ENCODE peak calls at places on chromosomes 1 and 21, in ten cellular contexts. One of them, this sample, is unnamed.

GRCh38 chr1:214808845-214809460 is 206.0 kb downstream of the CENPF start:
- DNase-seq in lower leg skin: no peak
- DNase-seq in GM12892: no peak
- DNase-seq in right atrium auricular region: no peak
- DNase-seq in astrocyte of the spinal cord: peak
- DNase-seq in iPS DF 19.7: no peak
- DNase-seq in activated T-cell treated with anti-CD3 and anti-CD28 coated beads, Interleukin-2, amount 50 U/mL, for 1 hour: no peak
- DNase-seq in type B pancreatic cell: no peak
- DNase-seq in substantia nigra: no peak
- DNase-seq in T1000: peak
- DNase-seq in this sample: peak

GRCh38 chr1:30378991-30379581 is 344.3 kb downstream of the MATN1 start:
- DNase-seq in lower leg skin: no peak
- DNase-seq in GM12892: no peak
- DNase-seq in right atrium auricular region: no peak
- DNase-seq in astrocyte of the spinal cord: no peak
- DNase-seq in iPS DF 19.7: no peak
- DNase-seq in activated T-cell treated with anti-CD3 and anti-CD28 coated beads, Interleukin-2, amount 50 U/mL, for 1 hour: no peak
- DNase-seq in type B pancreatic cell: no peak
- DNase-seq in substantia nigra: no peak
- DNase-seq in T1000: no peak
- DNase-seq in this sample: peak

GRCh38 chr1:58779059-58779754 is 4.6 kb downstream of the JUN start:
- DNase-seq in lower leg skin: no peak
- DNase-seq in GM12892: no peak
- DNase-seq in right atrium auricular region: no peak
- DNase-seq in astrocyte of the spinal cord: no peak
- DNase-seq in iPS DF 19.7: no peak
- DNase-seq in activated T-cell treated with anti-CD3 and anti-CD28 coated beads, Interleukin-2, amount 50 U/mL, for 1 hour: no peak
- DNase-seq in type B pancreatic cell: no peak
- DNase-seq in substantia nigra: no peak
- DNase-seq in T1000: no peak
- DNase-seq in this sample: no peak

GRCh38 chr21:28538987-28539622 is 453.6 kb downstream of the LTN1 start:
- DNase-seq in lower leg skin: no peak
- DNase-seq in GM12892: no peak
- DNase-seq in right atrium auricular region: no peak
- DNase-seq in astrocyte of the spinal cord: peak
- DNase-seq in iPS DF 19.7: no peak
- DNase-seq in activated T-cell treated with anti-CD3 and anti-CD28 coated beads, Interleukin-2, amount 50 U/mL, for 1 hour: no peak
- DNase-seq in type B pancreatic cell: no peak
- DNase-seq in substantia nigra: no peak
- DNase-seq in T1000: no peak
- DNase-seq in this sample: no peak

GRCh38 chr1:150148834-150149489 is 754 bp upstream of the PLEKHO1 start:
- DNase-seq in lower leg skin: no peak
- DNase-seq in GM12892: no peak
- DNase-seq in right atrium auricular region: no peak
- DNase-seq in astrocyte of the spinal cord: peak
- DNase-seq in iPS DF 19.7: no peak
- DNase-seq in activated T-cell treated with anti-CD3 and anti-CD28 coated beads, Interleukin-2, amount 50 U/mL, for 1 hour: no peak
- DNase-seq in type B pancreatic cell: peak
- DNase-seq in substantia nigra: no peak
- DNase-seq in T1000: no peak
- DNase-seq in this sample: no peak

GRCh38 chr1:223405507-223405906 is 12.3 kb downstream of the CCDC185 start:
- DNase-seq in lower leg skin: no peak
- DNase-seq in GM12892: no peak
- DNase-seq in right atrium auricular region: no peak
- DNase-seq in astrocyte of the spinal cord: no peak
- DNase-seq in iPS DF 19.7: no peak
- DNase-seq in activated T-cell treated with anti-CD3 and anti-CD28 coated beads, Interleukin-2, amount 50 U/mL, for 1 hour: no peak
- DNase-seq in type B pancreatic cell: no peak
- DNase-seq in substantia nigra: no peak
- DNase-seq in T1000: no peak
- DNase-seq in this sample: no peak

GRCh38 chr1:204202481-204202880 is 6.2 kb upstream of the KISS1 start:
- DNase-seq in lower leg skin: no peak
- DNase-seq in GM12892: no peak
- DNase-seq in right atrium auricular region: no peak
- DNase-seq in astrocyte of the spinal cord: no peak
- DNase-seq in iPS DF 19.7: no peak
- DNase-seq in activated T-cell treated with anti-CD3 and anti-CD28 coated beads, Interleukin-2, amount 50 U/mL, for 1 hour: no peak
- DNase-seq in type B pancreatic cell: no peak
- DNase-seq in substantia nigra: no peak
- DNase-seq in T1000: no peak
- DNase-seq in this sample: no peak

GRCh38 chr1:219537182-219537581 is 75.7 kb downstream of the ZC3H11B start:
- DNase-seq in lower leg skin: no peak
- DNase-seq in GM12892: no peak
- DNase-seq in right atrium auricular region: no peak
- DNase-seq in astrocyte of the spinal cord: no peak
- DNase-seq in iPS DF 19.7: no peak
- DNase-seq in activated T-cell treated with anti-CD3 and anti-CD28 coated beads, Interleukin-2, amount 50 U/mL, for 1 hour: no peak
- DNase-seq in type B pancreatic cell: no peak
- DNase-seq in substantia nigra: no peak
- DNase-seq in T1000: no peak
- DNase-seq in this sample: no peak

GRCh38 chr21:25561668-25562641 is 45.3 kb downstream of the MRPL39 start:
- DNase-seq in lower leg skin: no peak
- DNase-seq in GM12892: peak
- DNase-seq in right atrium auricular region: peak
- DNase-seq in astrocyte of the spinal cord: peak
- DNase-seq in iPS DF 19.7: no peak
- DNase-seq in activated T-cell treated with anti-CD3 and anti-CD28 coated beads, Interleukin-2, amount 50 U/mL, for 1 hour: peak
- DNase-seq in type B pancreatic cell: no peak
- DNase-seq in substantia nigra: peak
- DNase-seq in T1000: peak
- DNase-seq in this sample: no peak

GRCh38 chr1:186236921-186237320 is 138.1 kb downstream of the TPR start:
- DNase-seq in lower leg skin: no peak
- DNase-seq in GM12892: no peak
- DNase-seq in right atrium auricular region: no peak
- DNase-seq in astrocyte of the spinal cord: peak
- DNase-seq in iPS DF 19.7: no peak
- DNase-seq in activated T-cell treated with anti-CD3 and anti-CD28 coated beads, Interleukin-2, amount 50 U/mL, for 1 hour: no peak
- DNase-seq in type B pancreatic cell: no peak
- DNase-seq in substantia nigra: no peak
- DNase-seq in T1000: peak
- DNase-seq in this sample: no peak

GRCh38 chr1:31788138-31788824 is 24.1 kb upstream of the ADGRB2 start:
- DNase-seq in lower leg skin: peak
- DNase-seq in GM12892: peak
- DNase-seq in right atrium auricular region: peak
- DNase-seq in astrocyte of the spinal cord: peak
- DNase-seq in iPS DF 19.7: peak
- DNase-seq in activated T-cell treated with anti-CD3 and anti-CD28 coated beads, Interleukin-2, amount 50 U/mL, for 1 hour: peak
- DNase-seq in type B pancreatic cell: peak
- DNase-seq in substantia nigra: peak
- DNase-seq in T1000: peak
- DNase-seq in this sample: peak

GRCh38 chr1:78277253-78277652 is 213.5 kb upstream of the PTGFR start:
- DNase-seq in lower leg skin: no peak
- DNase-seq in GM12892: no peak
- DNase-seq in right atrium auricular region: no peak
- DNase-seq in astrocyte of the spinal cord: peak
- DNase-seq in iPS DF 19.7: no peak
- DNase-seq in activated T-cell treated with anti-CD3 and anti-CD28 coated beads, Interleukin-2, amount 50 U/mL, for 1 hour: no peak
- DNase-seq in type B pancreatic cell: no peak
- DNase-seq in substantia nigra: no peak
- DNase-seq in T1000: peak
- DNase-seq in this sample: peak

GRCh38 chr1:158362501-158362900 is 8.8 kb downstream of the CD1E start:
- DNase-seq in lower leg skin: no peak
- DNase-seq in GM12892: no peak
- DNase-seq in right atrium auricular region: no peak
- DNase-seq in astrocyte of the spinal cord: no peak
- DNase-seq in iPS DF 19.7: no peak
- DNase-seq in activated T-cell treated with anti-CD3 and anti-CD28 coated beads, Interleukin-2, amount 50 U/mL, for 1 hour: no peak
- DNase-seq in type B pancreatic cell: no peak
- DNase-seq in substantia nigra: no peak
- DNase-seq in T1000: no peak
- DNase-seq in this sample: no peak

GRCh38 chr1:32724678-32725594 is 22.4 kb upstream of the SYNC start:
- DNase-seq in lower leg skin: no peak
- DNase-seq in GM12892: no peak
- DNase-seq in right atrium auricular region: peak
- DNase-seq in astrocyte of the spinal cord: peak
- DNase-seq in iPS DF 19.7: no peak
- DNase-seq in activated T-cell treated with anti-CD3 and anti-CD28 coated beads, Interleukin-2, amount 50 U/mL, for 1 hour: no peak
- DNase-seq in type B pancreatic cell: no peak
- DNase-seq in substantia nigra: no peak
- DNase-seq in T1000: peak
- DNase-seq in this sample: peak

GRCh38 chr1:119008483-119009299 is 20.5 kb upstream of the TBX15 start:
- DNase-seq in lower leg skin: no peak
- DNase-seq in GM12892: no peak
- DNase-seq in right atrium auricular region: peak
- DNase-seq in astrocyte of the spinal cord: peak
- DNase-seq in iPS DF 19.7: no peak
- DNase-seq in activated T-cell treated with anti-CD3 and anti-CD28 coated beads, Interleukin-2, amount 50 U/mL, for 1 hour: no peak
- DNase-seq in type B pancreatic cell: no peak
- DNase-seq in substantia nigra: no peak
- DNase-seq in T1000: no peak
- DNase-seq in this sample: peak

GRCh38 chr1:26544156-26544555 is 14.6 kb downstream of the RPS6KA1 start:
- DNase-seq in lower leg skin: no peak
- DNase-seq in GM12892: no peak
- DNase-seq in right atrium auricular region: no peak
- DNase-seq in astrocyte of the spinal cord: no peak
- DNase-seq in iPS DF 19.7: no peak
- DNase-seq in activated T-cell treated with anti-CD3 and anti-CD28 coated beads, Interleukin-2, amount 50 U/mL, for 1 hour: no peak
- DNase-seq in type B pancreatic cell: no peak
- DNase-seq in substantia nigra: no peak
- DNase-seq in T1000: no peak
- DNase-seq in this sample: no peak

GRCh38 chr1:27548858-27549719 is 54.9 kb downstream of the AHDC1 start:
- DNase-seq in lower leg skin: no peak
- DNase-seq in GM12892: no peak
- DNase-seq in right atrium auricular region: no peak
- DNase-seq in astrocyte of the spinal cord: no peak
- DNase-seq in iPS DF 19.7: no peak
- DNase-seq in activated T-cell treated with anti-CD3 and anti-CD28 coated beads, Interleukin-2, amount 50 U/mL, for 1 hour: no peak
- DNase-seq in type B pancreatic cell: no peak
- DNase-seq in substantia nigra: no peak
- DNase-seq in T1000: no peak
- DNase-seq in this sample: no peak

GRCh38 chr1:108560430-108561144 is 687 bp downstream of the EEIG2 start:
- DNase-seq in lower leg skin: peak
- DNase-seq in GM12892: no peak
- DNase-seq in right atrium auricular region: peak
- DNase-seq in astrocyte of the spinal cord: peak
- DNase-seq in iPS DF 19.7: peak
- DNase-seq in activated T-cell treated with anti-CD3 and anti-CD28 coated beads, Interleukin-2, amount 50 U/mL, for 1 hour: peak
- DNase-seq in type B pancreatic cell: peak
- DNase-seq in substantia nigra: peak
- DNase-seq in T1000: peak
- DNase-seq in this sample: peak

GRCh38 chr1:41024953-41025352 is 3.4 kb upstream of the SLFNL1 start:
- DNase-seq in lower leg skin: no peak
- DNase-seq in GM12892: no peak
- DNase-seq in right atrium auricular region: no peak
- DNase-seq in astrocyte of the spinal cord: no peak
- DNase-seq in iPS DF 19.7: no peak
- DNase-seq in activated T-cell treated with anti-CD3 and anti-CD28 coated beads, Interleukin-2, amount 50 U/mL, for 1 hour: no peak
- DNase-seq in type B pancreatic cell: no peak
- DNase-seq in substantia nigra: no peak
- DNase-seq in T1000: no peak
- DNase-seq in this sample: no peak

GRCh38 chr1:221098462-221099406 is 219.5 kb downstream of the HLX start:
- DNase-seq in lower leg skin: no peak
- DNase-seq in GM12892: no peak
- DNase-seq in right atrium auricular region: no peak
- DNase-seq in astrocyte of the spinal cord: no peak
- DNase-seq in iPS DF 19.7: no peak
- DNase-seq in activated T-cell treated with anti-CD3 and anti-CD28 coated beads, Interleukin-2, amount 50 U/mL, for 1 hour: no peak
- DNase-seq in type B pancreatic cell: no peak
- DNase-seq in substantia nigra: no peak
- DNase-seq in T1000: no peak
- DNase-seq in this sample: no peak

GRCh38 chr1:9465640-9466039 is 73.6 kb upstream of the SLC25A33 start:
- DNase-seq in lower leg skin: no peak
- DNase-seq in GM12892: no peak
- DNase-seq in right atrium auricular region: no peak
- DNase-seq in astrocyte of the spinal cord: no peak
- DNase-seq in iPS DF 19.7: no peak
- DNase-seq in activated T-cell treated with anti-CD3 and anti-CD28 coated beads, Interleukin-2, amount 50 U/mL, for 1 hour: no peak
- DNase-seq in type B pancreatic cell: no peak
- DNase-seq in substantia nigra: no peak
- DNase-seq in T1000: no peak
- DNase-seq in this sample: no peak

GRCh38 chr1:17852383-17852782 is 97.2 kb downstream of the ACTL8 start:
- DNase-seq in lower leg skin: no peak
- DNase-seq in GM12892: no peak
- DNase-seq in right atrium auricular region: no peak
- DNase-seq in astrocyte of the spinal cord: no peak
- DNase-seq in iPS DF 19.7: no peak
- DNase-seq in activated T-cell treated with anti-CD3 and anti-CD28 coated beads, Interleukin-2, amount 50 U/mL, for 1 hour: no peak
- DNase-seq in type B pancreatic cell: no peak
- DNase-seq in substantia nigra: no peak
- DNase-seq in T1000: no peak
- DNase-seq in this sample: no peak

GRCh38 chr1:168708698-168709406 is 20.2 kb downstream of the DPT start:
- DNase-seq in lower leg skin: no peak
- DNase-seq in GM12892: no peak
- DNase-seq in right atrium auricular region: no peak
- DNase-seq in astrocyte of the spinal cord: no peak
- DNase-seq in iPS DF 19.7: no peak
- DNase-seq in activated T-cell treated with anti-CD3 and anti-CD28 coated beads, Interleukin-2, amount 50 U/mL, for 1 hour: no peak
- DNase-seq in type B pancreatic cell: no peak
- DNase-seq in substantia nigra: no peak
- DNase-seq in T1000: no peak
- DNase-seq in this sample: no peak

GRCh38 chr1:61887076-61887867 is 145.0 kb downstream of the PATJ start:
- DNase-seq in lower leg skin: no peak
- DNase-seq in GM12892: no peak
- DNase-seq in right atrium auricular region: no peak
- DNase-seq in astrocyte of the spinal cord: peak
- DNase-seq in iPS DF 19.7: no peak
- DNase-seq in activated T-cell treated with anti-CD3 and anti-CD28 coated beads, Interleukin-2, amount 50 U/mL, for 1 hour: no peak
- DNase-seq in type B pancreatic cell: no peak
- DNase-seq in substantia nigra: no peak
- DNase-seq in T1000: no peak
- DNase-seq in this sample: no peak

GRCh38 chr1:228891134-228892034 is 156.1 kb downstream of the RHOU start:
- DNase-seq in lower leg skin: no peak
- DNase-seq in GM12892: no peak
- DNase-seq in right atrium auricular region: no peak
- DNase-seq in astrocyte of the spinal cord: no peak
- DNase-seq in iPS DF 19.7: no peak
- DNase-seq in activated T-cell treated with anti-CD3 and anti-CD28 coated beads, Interleukin-2, amount 50 U/mL, for 1 hour: no peak
- DNase-seq in type B pancreatic cell: no peak
- DNase-seq in substantia nigra: no peak
- DNase-seq in T1000: no peak
- DNase-seq in this sample: no peak

GRCh38 chr21:43865471-43866181 is 603 bp downstream of the AGPAT3 start:
- DNase-seq in lower leg skin: no peak
- DNase-seq in GM12892: peak
- DNase-seq in right atrium auricular region: no peak
- DNase-seq in astrocyte of the spinal cord: no peak
- DNase-seq in iPS DF 19.7: no peak
- DNase-seq in activated T-cell treated with anti-CD3 and anti-CD28 coated beads, Interleukin-2, amount 50 U/mL, for 1 hour: peak
- DNase-seq in type B pancreatic cell: no peak
- DNase-seq in substantia nigra: no peak
- DNase-seq in T1000: no peak
- DNase-seq in this sample: no peak

GRCh38 chr1:206814716-206815341 is 42.5 kb upstream of the IL10 start:
- DNase-seq in lower leg skin: no peak
- DNase-seq in GM12892: no peak
- DNase-seq in right atrium auricular region: no peak
- DNase-seq in astrocyte of the spinal cord: peak
- DNase-seq in iPS DF 19.7: no peak
- DNase-seq in activated T-cell treated with anti-CD3 and anti-CD28 coated beads, Interleukin-2, amount 50 U/mL, for 1 hour: no peak
- DNase-seq in type B pancreatic cell: no peak
- DNase-seq in substantia nigra: no peak
- DNase-seq in T1000: no peak
- DNase-seq in this sample: peak

GRCh38 chr1:92907949-92908684 is 53.1 kb downstream of the DIPK1A start:
- DNase-seq in lower leg skin: no peak
- DNase-seq in GM12892: no peak
- DNase-seq in right atrium auricular region: no peak
- DNase-seq in astrocyte of the spinal cord: no peak
- DNase-seq in iPS DF 19.7: no peak
- DNase-seq in activated T-cell treated with anti-CD3 and anti-CD28 coated beads, Interleukin-2, amount 50 U/mL, for 1 hour: no peak
- DNase-seq in type B pancreatic cell: no peak
- DNase-seq in substantia nigra: no peak
- DNase-seq in T1000: no peak
- DNase-seq in this sample: no peak